ENCODE peak calls at places on chromosomes 3 and 15, in four cellular contexts. One of them, this sample, is unnamed.

GRCh38 chr15:74423443-74424257 is 10.1 kb downstream of the SEMA7A start:
- DNase-seq in HepG2: peak
- DNase-seq in GM12878: no peak
- DNase-seq in K562: no peak
- DNase-seq in this sample: no peak

GRCh38 chr15:62482715-62483429 is 317.8 kb upstream of the C2CD4B start:
- DNase-seq in HepG2: peak
- DNase-seq in GM12878: peak
- DNase-seq in K562: peak
- DNase-seq in this sample: peak

GRCh38 chr15:69090197-69090948 is 70.1 kb upstream of the GLCE start:
- DNase-seq in K562: no peak
- DNase-seq in HepG2: no peak
- DNase-seq in GM12878: no peak
- DNase-seq in this sample: no peak

GRCh38 chr3:111851511-111851954 is 7.5 kb upstream of the PHLDB2 start:
- DNase-seq in HepG2: no peak
- DNase-seq in GM12878: no peak
- DNase-seq in K562: no peak
- DNase-seq in this sample: no peak

GRCh38 chr3:28139288-28139687 is 102.1 kb upstream of the CMC1 start:
- DNase-seq in K562: no peak
- DNase-seq in GM12878: no peak
- DNase-seq in HepG2: no peak
- DNase-seq in this sample: no peak

GRCh38 chr15:29410342-29410741 is 140.7 kb upstream of the NSMCE3 start:
- DNase-seq in K562: no peak
- DNase-seq in HepG2: no peak
- DNase-seq in GM12878: no peak
- DNase-seq in this sample: no peak

GRCh38 chr3:40042752-40043443 is 233.5 kb downstream of the MYRIP start:
- DNase-seq in GM12878: no peak
- DNase-seq in K562: no peak
- DNase-seq in HepG2: no peak
- DNase-seq in this sample: no peak

GRCh38 chr15:67784057-67784781 is 41.1 kb upstream of the SKOR1 start:
- DNase-seq in GM12878: peak
- DNase-seq in HepG2: no peak
- DNase-seq in K562: no peak
- DNase-seq in this sample: no peak

GRCh38 chr3:17749705-17750293 is 7.4 kb upstream of the TBC1D5 start:
- DNase-seq in GM12878: no peak
- DNase-seq in HepG2: no peak
- DNase-seq in K562: no peak
- DNase-seq in this sample: no peak

GRCh38 chr3:12004741-12005513 is 739 bp downstream of the SYN2 start:
- DNase-seq in GM12878: no peak
- DNase-seq in K562: no peak
- DNase-seq in HepG2: no peak
- DNase-seq in this sample: peak

GRCh38 chr3:178472941-178473340 is 63.3 kb upstream of the KCNMB2 start:
- DNase-seq in K562: no peak
- DNase-seq in HepG2: no peak
- DNase-seq in GM12878: no peak
- DNase-seq in this sample: no peak

GRCh38 chr15:98421419-98422085 is 226.8 kb upstream of the IGF1R start:
- DNase-seq in K562: peak
- DNase-seq in GM12878: no peak
- DNase-seq in HepG2: peak
- DNase-seq in this sample: peak

GRCh38 chr15:44136991-44137477 is 58.0 kb downstream of the FRMD5 start:
- DNase-seq in GM12878: no peak
- DNase-seq in HepG2: no peak
- DNase-seq in K562: no peak
- DNase-seq in this sample: no peak

GRCh38 chr15:31254431-31255175 is 72.0 kb upstream of the KLF13 start:
- DNase-seq in HepG2: no peak
- DNase-seq in GM12878: no peak
- DNase-seq in K562: no peak
- DNase-seq in this sample: no peak

GRCh38 chr15:80878242-80878866 is 99.2 kb downstream of the CEMIP start:
- DNase-seq in GM12878: no peak
- DNase-seq in HepG2: no peak
- DNase-seq in K562: no peak
- DNase-seq in this sample: no peak

GRCh38 chr15:36177590-36178281 is 401.7 kb upstream of the CDIN1 start:
- DNase-seq in HepG2: no peak
- DNase-seq in GM12878: no peak
- DNase-seq in K562: no peak
- DNase-seq in this sample: no peak

GRCh38 chr3:128742821-128743594 is 17.0 kb downstream of the RAB7A start:
- DNase-seq in HepG2: no peak
- DNase-seq in K562: no peak
- DNase-seq in GM12878: no peak
- DNase-seq in this sample: no peak

GRCh38 chr3:102529452-102529851 is 94.6 kb downstream of the ZPLD1 start:
- DNase-seq in GM12878: no peak
- DNase-seq in HepG2: no peak
- DNase-seq in K562: no peak
- DNase-seq in this sample: no peak

GRCh38 chr3:39383190-39383912 is at the start of gene SLC25A38:
- DNase-seq in K562: peak
- DNase-seq in HepG2: peak
- DNase-seq in GM12878: no peak
- DNase-seq in this sample: peak

GRCh38 chr3:110894574-110894973 is 177.0 kb upstream of the NECTIN3 start:
- DNase-seq in GM12878: no peak
- DNase-seq in HepG2: no peak
- DNase-seq in K562: no peak
- DNase-seq in this sample: no peak

GRCh38 chr3:129228891-129229585 is 20.4 kb upstream of the COPG1 start:
- DNase-seq in K562: peak
- DNase-seq in HepG2: peak
- DNase-seq in GM12878: no peak
- DNase-seq in this sample: no peak

GRCh38 chr15:51917493-51917892 is 54.1 kb downstream of the LEO1 start:
- DNase-seq in HepG2: peak
- DNase-seq in GM12878: no peak
- DNase-seq in K562: peak
- DNase-seq in this sample: peak

GRCh38 chr15:92960996-92961681 is 61.0 kb downstream of the CHD2 start:
- DNase-seq in HepG2: no peak
- DNase-seq in K562: no peak
- DNase-seq in GM12878: no peak
- DNase-seq in this sample: no peak

DNA sequence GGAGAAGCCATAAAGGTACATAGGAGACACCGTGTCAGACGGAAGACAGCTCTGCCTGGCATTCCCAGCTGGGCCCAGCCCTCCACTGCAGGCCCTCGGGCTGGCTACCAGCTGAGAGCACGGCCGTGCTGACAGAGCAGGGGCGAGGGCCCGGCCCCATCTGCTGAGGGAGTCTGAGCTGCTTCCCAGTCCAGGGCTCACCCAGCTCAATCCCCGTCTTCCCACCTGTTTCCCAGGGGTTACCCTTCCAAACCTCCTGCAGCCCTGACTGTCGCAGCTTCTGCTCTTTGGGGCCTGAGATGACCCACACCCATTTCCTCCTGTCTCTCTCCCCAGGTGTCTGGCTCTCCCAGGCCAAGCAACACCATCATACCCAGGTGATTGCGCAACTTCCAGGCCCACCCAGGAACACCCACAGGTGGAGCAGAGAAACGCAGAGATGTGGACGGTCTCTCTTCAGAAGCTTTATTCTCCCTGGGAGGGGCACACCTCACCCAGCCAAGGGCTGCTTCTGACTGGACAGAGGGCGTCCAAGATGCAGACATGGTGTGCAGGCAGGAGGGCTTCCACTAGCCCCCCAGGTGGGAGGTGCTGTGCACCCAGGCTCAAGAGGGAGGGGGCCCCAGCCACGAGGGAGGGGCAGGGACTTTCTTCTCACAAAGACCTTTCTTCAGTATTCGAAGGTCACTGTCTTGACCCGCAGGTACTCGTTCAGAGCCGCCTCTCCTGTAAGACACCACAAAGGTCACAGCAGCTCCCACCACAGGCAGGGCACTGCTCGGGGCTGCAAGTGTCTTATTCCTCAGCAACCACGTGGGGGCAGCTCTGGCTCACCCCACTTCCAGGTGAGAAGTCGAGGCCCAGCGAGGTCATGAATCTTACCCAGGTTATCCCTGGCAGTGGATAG is 19.4 kb upstream of the SLC41A3 start:
- DNase-seq in GM12878: no peak
- DNase-seq in HepG2: no peak
- DNase-seq in K562: peak
- DNase-seq in this sample: peak
- TF ChIP-seq GABPA in GM12878: no peak
- TF ChIP-seq GABPA in HepG2: no peak
- TF ChIP-seq GABPA in K562: no peak
- TF ChIP-seq GABPA in this sample: no peak

GRCh38 chr3:43286115-43286885 is at the start of gene SNRK:
- DNase-seq in K562: peak
- DNase-seq in GM12878: no peak
- DNase-seq in HepG2: peak
- DNase-seq in this sample: peak
- TF ChIP-seq POLR2A in K562: peak
- TF ChIP-seq POLR2A in GM12878: peak
- TF ChIP-seq POLR2A in HepG2: peak
- TF ChIP-seq POLR2A in this sample: peak

GRCh38 chr3:195442573-195443390 is at the start of gene ACAP2:
- DNase-seq in GM12878: peak
- DNase-seq in K562: peak
- DNase-seq in HepG2: peak
- DNase-seq in this sample: peak

GRCh38 chr3:195441051-195441450 is 1.8 kb downstream of the ACAP2 start:
- DNase-seq in K562: no peak
- DNase-seq in GM12878: no peak
- DNase-seq in HepG2: no peak
- DNase-seq in this sample: no peak

GRCh38 chr3:195443391-195443989 is 670 bp upstream of the ACAP2 start:
- DNase-seq in GM12878: no peak
- DNase-seq in HepG2: no peak
- DNase-seq in K562: no peak
- DNase-seq in this sample: no peak

GRCh38 chr3:195441476-195441970 is 1.3 kb downstream of the ACAP2 start:
- DNase-seq in GM12878: no peak
- DNase-seq in HepG2: peak
- DNase-seq in K562: no peak
- DNase-seq in this sample: no peak

DNA sequence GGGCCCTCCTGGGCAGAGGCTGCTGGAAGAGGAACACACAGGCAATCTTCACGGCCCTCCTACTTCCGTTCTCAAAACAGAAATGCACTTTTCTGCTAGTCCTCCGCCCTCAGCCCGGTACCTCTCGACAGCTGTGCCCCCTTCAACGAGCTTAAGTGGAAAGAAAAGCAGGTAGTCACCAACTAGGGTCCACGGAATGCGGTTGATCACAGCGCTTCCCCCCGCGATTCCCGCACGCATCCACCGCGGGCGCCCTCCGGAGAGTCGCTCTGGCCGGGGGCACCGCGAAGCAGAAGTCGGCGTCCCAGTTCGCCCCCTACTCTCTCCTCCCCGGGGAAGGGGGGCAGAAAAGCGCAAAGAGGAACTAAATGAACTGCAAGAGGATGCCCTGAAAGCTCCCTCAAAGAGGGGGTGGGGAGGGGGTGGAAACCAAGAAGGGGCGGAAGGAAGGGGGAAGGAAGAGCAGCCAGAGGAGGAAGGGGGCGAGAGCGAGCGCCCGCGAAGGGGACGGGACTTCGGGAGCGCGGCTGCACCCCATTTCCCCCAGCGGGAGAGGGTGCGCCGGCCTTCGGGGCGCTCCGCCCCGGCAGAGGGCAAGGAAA is 748 bp downstream of the ACAP2 start:
- DNase-seq in GM12878: no peak
- DNase-seq in K562: peak
- DNase-seq in HepG2: no peak
- DNase-seq in this sample: no peak
- TF ChIP-seq GABPA in GM12878: no peak
- TF ChIP-seq GABPA in K562: no peak
- TF ChIP-seq GABPA in HepG2: peak
- TF ChIP-seq GABPA in this sample: no peak

DNA sequence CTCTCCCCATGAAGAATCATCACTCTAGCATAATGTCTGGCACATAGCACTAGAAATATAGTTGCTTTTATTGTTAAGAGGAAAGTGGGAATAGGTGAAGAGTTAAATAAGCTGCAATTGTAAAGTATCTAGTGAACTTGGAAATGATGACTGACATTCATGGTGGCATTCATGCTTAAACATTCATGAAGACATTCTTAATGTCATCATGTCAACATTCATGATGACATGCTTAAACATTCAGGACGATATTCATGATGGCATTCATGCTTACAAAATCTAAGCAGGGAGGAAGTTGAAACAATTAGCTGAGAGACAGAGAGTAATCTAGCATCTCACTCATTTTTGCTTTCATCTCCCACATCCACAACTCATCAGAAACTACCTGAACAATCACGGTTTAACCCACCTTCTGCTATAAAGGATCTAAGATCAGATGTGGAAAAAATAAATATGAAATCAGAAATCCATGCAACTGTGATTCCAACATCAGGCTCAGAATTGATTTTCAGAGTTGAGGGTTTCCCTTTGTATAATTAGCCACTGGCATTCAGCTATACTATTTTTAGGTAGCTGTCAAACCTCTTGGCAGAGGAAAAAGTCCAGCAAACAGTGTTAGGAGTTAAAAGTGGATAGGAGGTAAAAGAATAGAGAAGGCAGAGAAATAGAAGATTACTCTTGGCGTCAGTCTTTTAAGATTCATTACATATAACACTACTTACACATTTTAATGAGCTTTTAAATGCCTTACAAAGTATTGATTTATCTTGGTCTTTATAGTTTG is 3.5 kb downstream of the DRD3 start:
- DNase-seq in GM12878: no peak
- DNase-seq in K562: no peak
- DNase-seq in HepG2: no peak
- DNase-seq in this sample: no peak
- TF ChIP-seq POLR2A in GM12878: no peak
- TF ChIP-seq POLR2A in K562: no peak
- TF ChIP-seq POLR2A in HepG2: no peak
- TF ChIP-seq POLR2A in this sample: no peak

GRCh38 chr3:77026904-77027634 is 12.8 kb upstream of the ROBO2 start:
- DNase-seq in K562: no peak
- DNase-seq in GM12878: no peak
- DNase-seq in HepG2: peak
- DNase-seq in this sample: no peak

GRCh38 chr3:77025476-77025875 is 14.4 kb upstream of the ROBO2 start:
- DNase-seq in K562: no peak
- DNase-seq in HepG2: no peak
- DNase-seq in GM12878: no peak
- DNase-seq in this sample: no peak
- TF ChIP-seq GABPA in K562: no peak
- TF ChIP-seq GABPA in HepG2: no peak
- TF ChIP-seq GABPA in GM12878: no peak
- TF ChIP-seq GABPA in this sample: no peak

GRCh38 chr3:52811452-52812011 is 16.9 kb downstream of the ITIH3 start:
- DNase-seq in K562: no peak
- DNase-seq in HepG2: peak
- DNase-seq in GM12878: no peak
- DNase-seq in this sample: no peak
- TF ChIP-seq POLR2A in K562: no peak
- TF ChIP-seq POLR2A in HepG2: no peak
- TF ChIP-seq POLR2A in GM12878: no peak
- TF ChIP-seq POLR2A in this sample: no peak